ENCODE peak calls at places on chromosomes 2 and 18, in ten cellular contexts. P, B, Q, G, M, K, A, N, Y and U are unnamed samples.

GRCh38 chr2:191783416-191783815 is 63.5 kb downstream of the CAVIN2 start:
- DNase-seq in P (no peak), B (no peak), Q (no peak), G (no peak), M (no peak), K (no peak), A (no peak), N (no peak), Y (no peak), U (no peak)

GRCh38 chr2:177264539-177265385 is at the start of gene NFE2L2:
- DNase-seq in P (peak; percentile 88), B (peak; percentile 99), Q (peak; percentile 94), G (peak; percentile 95), M (peak; percentile 98), K (peak; percentile 96), A (peak; percentile 98), N (peak; percentile 96), Y (peak; percentile 95), U (peak; percentile 81)

GRCh38 chr2:237432484-237433092 is 18.6 kb upstream of the COL6A3 start:
- DNase-seq in P (no peak), B (peak; percentile 86), Q (peak; percentile 45), G (no peak), M (no peak), K (peak; percentile 62), A (peak; percentile 76), N (no peak), Y (no peak), U (peak; percentile 95)

GRCh38 chr2:239253264-239253663 is 147.6 kb downstream of the HDAC4 start:
- DNase-seq in P (no peak), B (no peak), Q (no peak), G (no peak), M (no peak), K (no peak), A (no peak), N (no peak), Y (no peak), U (no peak)

GRCh38 chr2:158953454-158953853 is 15.0 kb upstream of the TANC1 start:
- DNase-seq in P (no peak), B (no peak), Q (no peak), G (no peak), M (no peak), K (no peak), A (no peak), N (no peak), Y (no peak), U (peak; percentile 71)

GRCh38 chr2:38106420-38107182 is 30.6 kb upstream of the CYP1B1 start:
- DNase-seq in P (no peak), B (no peak), Q (no peak), G (peak; percentile 62), M (no peak), K (no peak), A (no peak), N (no peak), Y (no peak), U (no peak)

GRCh38 chr2:221204699-221205098 is 367.4 kb downstream of the EPHA4 start:
- DNase-seq in P (no peak), B (no peak), Q (no peak), G (peak; percentile 18), M (no peak), K (no peak), A (no peak), N (no peak), Y (no peak), U (no peak)

GRCh38 chr2:39571197-39571731 is 94.5 kb upstream of the TMEM178A start:
- DNase-seq in P (no peak), B (no peak), Q (no peak), G (peak; percentile 28), M (no peak), K (no peak), A (no peak), N (no peak), Y (no peak), U (no peak)

GRCh38 chr2:46915281-46915810 is at the start of gene MCFD2:
- DNase-seq in P (peak; percentile 43), B (peak; percentile 92), Q (peak; percentile 64), G (peak; percentile 55), M (peak; percentile 89), K (peak; percentile 84), A (peak; percentile 88), N (peak; percentile 66), Y (peak; percentile 63), U (no peak)

GRCh38 chr2:144595686-144596073 is 75.8 kb upstream of the ZEB2 start:
- DNase-seq in P (no peak), B (no peak), Q (no peak), G (no peak), M (no peak), K (no peak), A (no peak), N (no peak), Y (no peak), U (no peak)

GRCh38 chr18:61554946-61555361 is 221.7 kb downstream of the CDH20 start:
- DNase-seq in P (no peak), B (no peak), Q (no peak), G (no peak), M (no peak), K (no peak), A (no peak), N (no peak), Y (no peak), U (peak; percentile 46)

GRCh38 chr18:55781481-55781957 is 193.5 kb upstream of the TCF4 start:
- DNase-seq in P (peak; percentile 74), B (no peak), Q (no peak), G (peak; percentile 73), M (no peak), K (no peak), A (no peak), N (peak; percentile 35), Y (peak; percentile 33), U (peak; percentile 75)

GRCh38 chr2:15695582-15696330 is 104.1 kb downstream of the DDX1 start:
- DNase-seq in P (no peak), B (no peak), Q (no peak), G (no peak), M (no peak), K (no peak), A (no peak), N (no peak), Y (no peak), U (no peak)

GRCh38 chr2:63735263-63735662 is 106.4 kb upstream of the UGP2 start:
- DNase-seq in P (no peak), B (no peak), Q (no peak), G (no peak), M (no peak), K (no peak), A (no peak), N (no peak), Y (no peak), U (peak; percentile 67)
- H3K27ac ChIP-seq in P (no peak overlapping the region), B (no peak overlapping the region), Q (no peak overlapping the region), G (peak overlapping the region; percentile 64), M (no peak overlapping the region), K (no peak overlapping the region), A (no peak overlapping the region), N (no peak overlapping the region), Y (no peak overlapping the region), U (peak overlapping the region; percentile 75)

GRCh38 chr2:80329491-80329890 is 24.9 kb upstream of the LRRTM1 start:
- DNase-seq in P (no peak), B (no peak), Q (no peak), G (no peak), M (no peak), K (no peak), A (no peak), N (no peak), Y (no peak), U (no peak)

GRCh38 chr2:80328033-80328635 is 23.6 kb upstream of the LRRTM1 start:
- DNase-seq in P (no peak), B (no peak), Q (no peak), G (no peak), M (no peak), K (no peak), A (no peak), N (no peak), Y (no peak), U (no peak)

GRCh38 chr2:80326861-80327260 is 22.3 kb upstream of the LRRTM1 start:
- DNase-seq in P (no peak), B (no peak), Q (no peak), G (no peak), M (no peak), K (no peak), A (no peak), N (no peak), Y (no peak), U (no peak)

GRCh38 chr2:80322958-80323357 is 18.4 kb upstream of the LRRTM1 start:
- DNase-seq in P (no peak), B (no peak), Q (no peak), G (no peak), M (no peak), K (no peak), A (peak; percentile 24), N (no peak), Y (no peak), U (no peak)

DNA sequence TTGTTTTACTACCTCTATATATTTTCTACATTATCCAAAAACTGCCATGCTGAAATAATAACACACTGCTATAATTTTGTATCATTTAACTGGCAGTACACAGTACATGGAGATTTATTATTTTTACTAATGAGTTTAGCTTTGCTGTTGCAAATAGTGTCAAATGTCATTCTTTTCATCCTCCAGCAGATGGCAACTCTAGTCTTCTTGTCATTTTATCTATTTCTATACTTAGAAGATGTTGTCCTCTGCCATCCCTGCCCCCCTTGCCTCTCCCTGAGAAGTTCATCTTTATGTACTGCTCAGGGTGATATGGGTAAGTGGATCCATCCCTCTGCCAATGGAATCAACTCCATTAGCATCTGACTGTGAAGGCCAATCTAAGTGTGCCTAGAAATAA is 21.7 kb upstream of the LRRTM1 start:
- DNase-seq in P (no peak), B (no peak), Q (no peak), G (peak; percentile 44), M (no peak), K (no peak), A (no peak), N (no peak), Y (no peak), U (no peak)
- TF ChIP-seq CTCF in P (peak; percentile 61), B (no peak), Q (peak; percentile 20), G (peak; percentile 64), M (peak; percentile 45), K (no peak), A (peak; percentile 26), N (peak; percentile 78), Y (peak; percentile 35), U (peak; percentile 51)

DNA sequence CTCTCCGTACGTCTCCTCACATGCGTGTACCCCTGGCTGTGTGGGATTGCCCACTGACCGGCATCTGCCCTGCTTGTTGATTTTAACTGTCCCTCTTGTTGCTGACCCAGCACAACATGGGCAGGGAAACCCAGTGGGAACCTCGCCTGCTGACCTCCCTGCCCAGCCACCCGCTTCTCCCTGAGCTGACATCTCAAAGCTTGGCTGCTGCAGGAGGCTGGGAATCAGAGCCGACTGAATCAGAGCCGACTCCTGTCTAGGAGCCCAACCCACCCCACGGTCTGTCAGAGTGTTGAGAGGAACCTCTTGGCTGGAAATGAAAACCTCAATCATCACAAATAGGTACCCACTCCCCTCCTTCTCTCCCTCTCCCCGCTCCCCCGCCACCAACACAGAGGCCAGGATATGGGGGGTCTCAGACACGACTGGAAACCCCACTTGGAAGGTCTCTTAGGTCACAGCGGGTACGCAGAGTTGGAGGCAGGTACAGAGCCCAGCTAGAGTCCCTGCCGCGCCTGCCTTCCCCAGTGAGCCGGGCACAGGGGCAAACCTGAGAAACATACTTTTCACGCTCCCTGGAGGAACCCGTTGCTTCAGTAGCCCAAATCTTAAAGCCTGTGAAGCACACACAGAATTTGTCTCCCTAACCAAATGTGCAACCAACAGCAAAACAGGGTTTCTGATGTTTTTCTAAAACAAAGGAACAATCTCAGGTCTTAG is 784 bp downstream of the EDAR start:
- DNase-seq in P (no peak), B (no peak), Q (no peak), G (no peak), M (no peak), K (no peak), A (no peak), N (no peak), Y (no peak), U (no peak)
- H3K4me3 ChIP-seq in P (no peak overlapping the region), B (no peak overlapping the region), Q (peak overlapping the region; percentile 23), G (no peak overlapping the region), M (peak overlapping the region; percentile 59), K (peak overlapping the region; percentile 29), A (no peak overlapping the region), N (no peak overlapping the region), Y (no peak overlapping the region), U (no peak overlapping the region)

GRCh38 chr2:152468832-152469692 is 134.1 kb downstream of the FMNL2 start:
- DNase-seq in P (no peak), B (no peak), Q (no peak), G (no peak), M (no peak), K (no peak), A (no peak), N (no peak), Y (no peak), U (peak; percentile 49)
- H3K27ac ChIP-seq in P (peak overlapping the region; percentile 99), B (peak overlapping the region; percentile 82), Q (peak overlapping the region; percentile 52), G (peak overlapping the region; percentile 83), M (no peak overlapping the region), K (peak overlapping the region; percentile 25), A (peak overlapping the region; percentile 57), N (peak overlapping the region; percentile 65), Y (peak overlapping the region; percentile 92), U (peak overlapping the region; percentile 19)